ENCODE peak calls at places on chromosome 16, in six cellular contexts. One of them, this sample, is unnamed.

GRCh38 chr16:10111156-10111761 is 71.0 kb downstream of the GRIN2A start:
- DNase-seq in ascending aorta: no peak
- DNase-seq in activated CD4-positive, alpha-beta T cell treated with anti-CD3 and anti-CD28 coated beads for 24 hours: no peak
- DNase-seq in GM23338: no peak
- DNase-seq in globus pallidus: no peak
- DNase-seq in fibroblast of villous mesenchyme: no peak
- DNase-seq in this sample: no peak

GRCh38 chr16:7372095-7372494 is 39.5 kb downstream of the RBFOX1 start:
- DNase-seq in activated CD4-positive, alpha-beta T cell treated with anti-CD3 and anti-CD28 coated beads for 24 hours: no peak
- DNase-seq in fibroblast of villous mesenchyme: no peak
- DNase-seq in globus pallidus: no peak
- DNase-seq in ascending aorta: no peak
- DNase-seq in GM23338: no peak
- DNase-seq in this sample: no peak

GRCh38 chr16:75254359-75254837 is 3.0 kb upstream of the BCAR1 start:
- DNase-seq in ascending aorta: peak
- DNase-seq in fibroblast of villous mesenchyme: peak
- DNase-seq in GM23338: peak
- DNase-seq in activated CD4-positive, alpha-beta T cell treated with anti-CD3 and anti-CD28 coated beads for 24 hours: no peak
- DNase-seq in globus pallidus: no peak
- DNase-seq in this sample: peak

GRCh38 chr16:86432691-86433090 is 77.6 kb upstream of the FOXF1 start:
- DNase-seq in globus pallidus: no peak
- DNase-seq in ascending aorta: no peak
- DNase-seq in activated CD4-positive, alpha-beta T cell treated with anti-CD3 and anti-CD28 coated beads for 24 hours: no peak
- DNase-seq in fibroblast of villous mesenchyme: peak
- DNase-seq in GM23338: no peak
- DNase-seq in this sample: no peak

GRCh38 chr16:23999663-24000062 is 163.9 kb downstream of the PRKCB start:
- DNase-seq in fibroblast of villous mesenchyme: no peak
- DNase-seq in GM23338: no peak
- DNase-seq in ascending aorta: no peak
- DNase-seq in activated CD4-positive, alpha-beta T cell treated with anti-CD3 and anti-CD28 coated beads for 24 hours: peak
- DNase-seq in globus pallidus: no peak
- DNase-seq in this sample: peak

GRCh38 chr16:64051826-64052225 is 1070.0 kb downstream of the CDH11 start:
- DNase-seq in ascending aorta: no peak
- DNase-seq in fibroblast of villous mesenchyme: peak
- DNase-seq in activated CD4-positive, alpha-beta T cell treated with anti-CD3 and anti-CD28 coated beads for 24 hours: no peak
- DNase-seq in GM23338: peak
- DNase-seq in globus pallidus: no peak
- DNase-seq in this sample: peak

GRCh38 chr16:30459456-30459855 is 13.1 kb upstream of the ITGAL start:
- DNase-seq in activated CD4-positive, alpha-beta T cell treated with anti-CD3 and anti-CD28 coated beads for 24 hours: no peak
- DNase-seq in fibroblast of villous mesenchyme: no peak
- DNase-seq in ascending aorta: no peak
- DNase-seq in GM23338: no peak
- DNase-seq in globus pallidus: no peak
- DNase-seq in this sample: no peak

GRCh38 chr16:74991593-74992403 is 6.9 kb upstream of the WDR59 start:
- DNase-seq in ascending aorta: no peak
- DNase-seq in globus pallidus: peak
- DNase-seq in GM23338: no peak
- DNase-seq in fibroblast of villous mesenchyme: no peak
- DNase-seq in activated CD4-positive, alpha-beta T cell treated with anti-CD3 and anti-CD28 coated beads for 24 hours: no peak
- DNase-seq in this sample: no peak

GRCh38 chr16:87457724-87458423 is 35.0 kb downstream of the ZCCHC14 start:
- DNase-seq in ascending aorta: no peak
- DNase-seq in GM23338: no peak
- DNase-seq in activated CD4-positive, alpha-beta T cell treated with anti-CD3 and anti-CD28 coated beads for 24 hours: no peak
- DNase-seq in fibroblast of villous mesenchyme: peak
- DNase-seq in globus pallidus: no peak
- DNase-seq in this sample: no peak

GRCh38 chr16:78415669-78416068 is 316.2 kb downstream of the WWOX start:
- DNase-seq in globus pallidus: no peak
- DNase-seq in activated CD4-positive, alpha-beta T cell treated with anti-CD3 and anti-CD28 coated beads for 24 hours: no peak
- DNase-seq in ascending aorta: no peak
- DNase-seq in fibroblast of villous mesenchyme: no peak
- DNase-seq in GM23338: peak
- DNase-seq in this sample: no peak

GRCh38 chr16:24577167-24577566 is 37.8 kb downstream of the RBBP6 start:
- DNase-seq in fibroblast of villous mesenchyme: no peak
- DNase-seq in ascending aorta: no peak
- DNase-seq in activated CD4-positive, alpha-beta T cell treated with anti-CD3 and anti-CD28 coated beads for 24 hours: no peak
- DNase-seq in globus pallidus: no peak
- DNase-seq in GM23338: no peak
- DNase-seq in this sample: no peak

GRCh38 chr16:12188674-12189249 is 212.2 kb downstream of the SNX29 start:
- DNase-seq in fibroblast of villous mesenchyme: no peak
- DNase-seq in ascending aorta: no peak
- DNase-seq in GM23338: no peak
- DNase-seq in activated CD4-positive, alpha-beta T cell treated with anti-CD3 and anti-CD28 coated beads for 24 hours: no peak
- DNase-seq in globus pallidus: no peak
- DNase-seq in this sample: no peak